ENCODE peak calls at places on chromosomes 3 and 15, in eight cellular contexts. V is body of pancreas; G is GM23248; K is transverse colon; P is neuronal stem cell; I is NT2/D1; D is OCI-LY7; B is effector memory CD4-positive, alpha-beta T cell. T is an unnamed sample. For H3K4me1, the result is how much of the 10 kb centered on the place peaks cover.

GRCh38 chr3:18740631-18741583 is 315.8 kb upstream of the SATB1 start:
- DNase-seq in I (no peak), V (peak), G (no peak), P (no peak), K (peak), B (peak), D (peak), T (no peak)

GRCh38 chr3:126465928-126466564 is 9.6 kb downstream of the ZXDC start:
- DNase-seq in B (no peak), V (peak), P (no peak), I (no peak), D (no peak), G (no peak), K (peak), T (no peak)

GRCh38 chr15:71455107-71455506 is 339.8 kb downstream of the THSD4 start:
- DNase-seq in V (no peak), B (no peak), K (no peak), D (no peak), I (no peak), P (no peak), G (no peak), T (no peak)

GRCh38 chr3:53708001-53708621 is 138.1 kb downstream of the CHDH start:
- DNase-seq in B (no peak), K (no peak), P (no peak), V (no peak), D (no peak), I (no peak), G (no peak), T (no peak)

GRCh38 chr3:171376125-171376947 is 83.9 kb downstream of the TNIK start:
- DNase-seq in K (no peak), G (peak), V (peak), D (no peak), I (no peak), P (no peak), B (no peak), T (no peak)

GRCh38 chr15:71106802-71107500 is 8.3 kb upstream of the THSD4 start:
- DNase-seq in K (no peak), P (no peak), G (no peak), D (peak), V (no peak), I (no peak), B (no peak), T (no peak)

GRCh38 chr3:150168694-150169093 is 198.0 kb upstream of the PFN2 start:
- DNase-seq in P (no peak), B (no peak), G (peak), I (no peak), D (no peak), K (no peak), V (peak), T (peak)

GRCh38 chr3:150783920-150784746 is 21.2 kb upstream of the SIAH2 start:
- DNase-seq in D (no peak), V (no peak), K (no peak), P (no peak), B (no peak), I (no peak), G (no peak), T (no peak)

GRCh38 chr15:98518823-98519561 is 129.3 kb upstream of the IGF1R start:
- DNase-seq in B (no peak), K (peak), G (peak), D (peak), V (peak), P (peak), I (peak), T (peak)

GRCh38 chr3:100813828-100814227 is 104.5 kb downstream of the TFG start:
- DNase-seq in B (no peak), G (peak), P (no peak), D (no peak), K (no peak), I (no peak), V (no peak), T (no peak)

GRCh38 chr3:50205719-50206276 is 727 bp downstream of the SLC38A3 start:
- DNase-seq in G (no peak), K (peak), P (no peak), B (no peak), D (no peak), V (peak), I (no peak), T (peak)

GRCh38 chr15:69156726-69157381 is 3.6 kb upstream of the GLCE start:
- DNase-seq in V (no peak), B (no peak), I (no peak), P (no peak), K (no peak), G (no peak), D (no peak), T (no peak)

GRCh38 chr15:100728371-100729201 is 126.2 kb downstream of the ASB7 start:
- DNase-seq in G (no peak), I (no peak), V (no peak), B (no peak), D (peak), P (no peak), K (no peak), T (no peak)

GRCh38 chr3:39176025-39176714 is 16.2 kb downstream of the XIRP1 start:
- DNase-seq in V (no peak), B (no peak), K (no peak), I (no peak), D (no peak), G (no peak), P (no peak), T (no peak)

GRCh38 chr3:100574536-100574935 is 34.9 kb upstream of the ADGRG7 start:
- DNase-seq in B (no peak), D (no peak), G (no peak), I (no peak), V (no peak), K (no peak), P (no peak), T (no peak)

GRCh38 chr3:58041826-58042324 is 33.7 kb downstream of the FLNB start:
- DNase-seq in P (no peak), G (peak), K (no peak), B (no peak), I (peak), V (no peak), D (no peak), T (no peak)

GRCh38 chr3:58043933-58044332 is 35.7 kb downstream of the FLNB start:
- DNase-seq in D (no peak), P (no peak), I (no peak), G (peak), K (no peak), B (no peak), V (no peak), T (no peak)

GRCh38 chr3:58042947-58043707 is 34.9 kb downstream of the FLNB start:
- DNase-seq in D (no peak), I (no peak), K (no peak), V (no peak), B (no peak), G (no peak), P (no peak), T (no peak)

GRCh38 chr3:58045084-58045483 is 36.9 kb downstream of the FLNB start:
- DNase-seq in G (peak), P (no peak), K (no peak), B (no peak), I (no peak), D (no peak), V (no peak), T (no peak)

GRCh38 chr3:58044656-58045055 is 36.4 kb downstream of the FLNB start:
- DNase-seq in D (no peak), G (peak), I (no peak), K (no peak), V (no peak), P (no peak), B (no peak), T (no peak)
- H3K4me1 ChIP-seq in D (under half), G (half or more), I (under half), K (under half), V (half or more), P (under half), B (under half), T (under half)

GRCh38 chr15:74173545-74174215 is at the start of gene ISLR:
- DNase-seq in I (no peak), G (peak), V (peak), D (no peak), K (peak), B (no peak), P (no peak), T (peak)
- H3K4me3 ChIP-seq in I (no peak), G (peak), V (no peak), D (no peak), K (peak), B (no peak), P (no peak), T (no peak)

DNA sequence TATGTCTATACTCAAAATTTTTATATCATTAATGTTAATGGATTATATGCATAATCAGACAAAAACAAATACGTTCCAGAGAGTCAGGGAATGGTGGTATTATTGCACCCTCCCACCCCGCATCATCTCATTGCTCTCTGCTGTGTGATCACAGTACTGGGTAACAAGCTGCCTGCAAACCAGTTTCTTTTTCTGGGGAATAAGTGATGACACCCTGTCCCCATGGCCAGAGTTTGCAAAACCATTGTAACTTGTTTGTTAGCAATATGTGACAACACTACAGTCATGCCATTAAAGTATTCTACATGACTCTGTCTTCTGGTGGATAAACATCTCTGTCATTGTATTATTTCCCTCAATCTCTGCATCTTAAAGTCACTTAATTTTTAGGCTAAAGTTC is 39.5 kb downstream of the ZBTB38 start:
- DNase-seq in G (no peak), D (no peak), B (no peak), V (no peak), P (no peak), I (no peak), K (no peak), T (no peak)
- H3K4me1 ChIP-seq in G (half or more), D (under half), B (under half), V (half or more), P (under half), I (under half), K (half or more), T (under half)

DNA sequence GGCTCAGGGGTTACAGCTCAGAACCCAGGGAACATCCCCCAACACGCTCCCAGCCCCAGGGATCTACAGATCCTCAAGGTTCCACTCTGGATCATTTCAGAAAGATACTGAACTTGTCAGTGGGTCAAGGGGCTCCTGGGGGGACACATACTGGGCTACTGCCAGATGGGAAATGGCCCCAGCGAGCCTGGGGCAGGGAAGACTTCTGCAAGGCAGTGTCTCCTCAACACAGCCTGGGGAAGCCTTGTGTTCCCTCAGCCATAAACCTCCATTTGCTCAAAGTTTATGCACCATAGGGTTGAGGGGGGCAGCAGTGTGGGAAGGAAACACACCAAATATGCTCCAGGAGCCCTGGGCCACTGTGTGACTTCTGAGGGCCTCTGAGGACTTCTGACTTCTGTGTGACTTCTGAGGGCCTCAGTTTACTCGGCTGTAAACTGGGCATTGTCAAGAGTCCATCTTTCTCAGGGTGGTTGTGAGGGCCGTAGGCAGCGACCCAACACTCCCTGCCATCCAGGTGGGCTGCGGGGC is 58.4 kb downstream of the IQSEC1 start:
- DNase-seq in P (no peak), I (no peak), D (no peak), B (no peak), V (no peak), K (peak), G (no peak), T (no peak)
- H3K4me3 ChIP-seq in P (no peak), I (no peak), D (peak), B (peak), V (no peak), K (no peak), G (no peak), T (no peak)

DNA sequence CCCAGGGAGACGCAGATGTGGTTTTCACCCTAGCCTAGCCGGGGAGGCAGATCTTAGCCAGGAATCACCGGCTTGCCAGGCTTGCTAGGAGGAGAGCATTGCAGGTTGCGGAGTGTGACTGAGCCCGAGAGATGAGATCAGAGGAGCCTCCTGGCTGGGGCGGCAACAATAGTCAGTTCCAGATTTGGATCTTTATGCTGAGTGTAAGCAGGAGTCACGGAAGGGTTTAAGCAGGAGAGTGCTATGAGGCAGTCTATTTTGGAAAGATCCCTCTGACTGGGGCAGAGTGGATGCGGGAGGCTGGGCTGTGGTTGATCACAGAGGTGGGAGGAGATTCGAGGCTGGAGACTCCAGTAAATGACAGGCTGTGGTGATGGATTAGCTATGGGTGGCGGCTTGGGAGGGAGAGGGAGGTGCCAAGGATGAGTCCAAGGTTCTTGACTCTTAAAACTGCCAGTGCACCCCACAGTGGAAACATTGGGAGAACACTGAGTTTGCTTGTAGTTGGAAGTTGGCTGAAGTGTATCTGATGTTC is 10.4 kb upstream of the BAHD1 start:
- DNase-seq in I (no peak), G (peak), K (peak), B (no peak), D (no peak), V (no peak), P (no peak), T (peak)
- H3K4me1 ChIP-seq in I (under half), G (under half), K (under half), B (under half), D (under half), V (under half), P (under half), T (under half)

GRCh38 chr3:31165399-31165860 is 271.0 kb upstream of the GADL1 start:
- DNase-seq in V (no peak), I (no peak), B (no peak), G (peak), K (no peak), D (no peak), P (no peak), T (no peak)

GRCh38 chr3:31167666-31168065 is 273.2 kb upstream of the GADL1 start:
- DNase-seq in I (no peak), B (no peak), G (no peak), D (no peak), V (no peak), P (no peak), K (no peak), T (no peak)

GRCh38 chr3:31164398-31164797 is 269.9 kb upstream of the GADL1 start:
- DNase-seq in P (no peak), B (no peak), K (no peak), I (no peak), V (no peak), D (no peak), G (no peak), T (no peak)

GRCh38 chr3:31161889-31162288 is 267.4 kb upstream of the GADL1 start:
- DNase-seq in P (no peak), B (no peak), G (no peak), D (no peak), V (no peak), K (no peak), I (no peak), T (no peak)

DNA sequence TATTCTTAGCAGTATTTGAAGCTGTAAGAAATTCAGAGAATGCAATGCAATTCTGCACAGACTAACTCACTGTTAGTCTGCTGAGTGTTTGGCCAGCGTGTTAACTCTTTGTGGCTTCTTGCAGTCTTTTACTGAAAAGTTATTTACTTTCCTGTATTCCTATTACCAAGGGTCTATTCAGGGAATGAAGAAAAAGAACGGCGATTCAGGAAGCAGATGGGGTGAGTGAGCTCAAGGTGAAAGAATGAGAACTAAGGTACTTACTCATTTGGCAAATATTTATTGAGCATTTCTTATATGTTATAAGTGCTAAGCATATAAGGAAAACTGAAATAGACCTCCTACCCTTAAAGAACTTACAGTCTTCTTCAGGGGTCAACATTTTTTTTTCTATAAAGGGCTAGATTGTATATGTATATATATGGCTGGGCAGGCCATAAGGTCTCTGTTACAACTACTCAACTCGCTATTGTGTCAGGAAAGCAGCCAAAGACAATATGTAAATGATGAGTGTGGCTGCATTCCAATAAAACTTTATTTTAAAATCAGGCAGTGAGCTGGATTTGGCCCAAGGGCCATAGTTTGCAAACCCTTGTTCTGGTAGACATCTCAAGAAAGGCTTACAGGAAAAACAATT is 271.9 kb upstream of the GADL1 start:
- DNase-seq in K (peak), I (no peak), V (no peak), D (no peak), G (peak), P (no peak), B (no peak), T (peak)
- H3K4me3 ChIP-seq in K (no peak), I (no peak), V (no peak), D (no peak), G (peak), P (no peak), B (no peak), T (no peak)

DNA sequence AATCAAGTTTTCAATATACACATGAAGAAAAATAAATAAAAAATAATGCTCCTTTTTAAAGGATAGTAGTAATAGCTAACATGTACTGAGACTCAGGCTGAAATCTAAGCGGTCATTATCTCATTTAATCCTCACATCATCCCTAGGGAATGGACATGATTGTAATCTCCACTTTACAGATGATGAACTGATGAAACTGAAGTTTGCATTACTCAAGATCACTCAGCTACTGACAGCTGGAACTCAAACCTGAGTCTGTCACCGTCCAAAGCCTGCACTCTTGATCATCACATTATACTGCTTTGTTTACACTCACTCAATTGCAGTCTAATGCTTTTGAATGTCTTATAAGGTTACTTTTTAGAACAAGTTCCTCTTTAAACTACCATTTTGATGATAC is 3.2 kb downstream of the NPTN start:
- DNase-seq in P (no peak), I (no peak), B (no peak), V (no peak), G (peak), K (no peak), D (no peak), T (peak)
- H3K4me1 ChIP-seq in P (under half), I (under half), B (under half), V (half or more), G (half or more), K (half or more), D (under half), T (half or more)

GRCh38 chr3:17110665-17111396 is 226.1 kb downstream of the PLCL2 start:
- DNase-seq in P (no peak), I (no peak), V (no peak), D (no peak), B (no peak), K (no peak), G (no peak), T (no peak)
- H3K4me3 ChIP-seq in P (no peak), I (no peak), V (no peak), D (no peak), B (no peak), K (no peak), G (no peak), T (no peak)

DNA sequence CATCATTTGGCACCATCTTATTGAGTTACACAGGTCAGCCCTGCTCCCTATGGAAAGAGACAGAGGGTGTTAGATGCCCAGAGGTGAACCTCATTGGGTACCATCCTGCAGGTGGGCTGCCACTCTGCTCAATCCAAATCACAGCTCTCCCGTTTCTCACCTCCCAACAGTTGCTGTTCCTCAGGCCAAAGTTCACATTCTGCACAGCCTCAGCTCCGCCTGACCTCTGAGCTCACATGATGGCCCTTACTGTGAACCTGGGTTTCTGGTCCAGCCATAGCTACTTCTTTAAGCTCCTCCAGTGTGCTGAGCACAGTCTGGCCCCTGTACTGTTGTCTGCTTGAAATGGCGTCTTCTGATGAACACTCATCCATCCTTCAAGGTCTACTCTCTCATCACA is 47.8 kb downstream of the BTD start:
- DNase-seq in K (no peak), G (no peak), I (no peak), D (no peak), V (no peak), B (no peak), P (no peak), T (no peak)
- H3K4me1 ChIP-seq in K (under half), G (under half), I (under half), D (under half), V (under half), B (under half), P (under half), T (under half)

DNA sequence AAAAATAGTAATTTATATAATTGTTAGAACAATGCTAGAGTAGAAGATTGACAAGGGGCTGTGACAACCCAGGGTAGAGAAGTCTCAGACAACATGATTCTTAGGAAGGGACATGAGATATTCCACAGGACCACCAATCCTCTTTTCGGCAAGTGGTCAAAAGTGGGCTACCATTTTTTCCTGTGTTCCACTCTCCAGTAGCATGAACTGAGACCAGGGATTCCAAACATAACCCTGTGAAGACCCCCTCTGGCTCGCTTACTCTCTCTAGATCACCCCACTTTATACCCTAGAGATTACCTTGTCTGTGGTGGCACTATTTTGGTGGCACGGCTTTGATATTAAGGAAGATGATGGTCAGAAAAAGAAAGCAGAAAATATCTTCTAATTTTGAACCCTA is 960 bp downstream of the GCSAM start:
- DNase-seq in D (peak), K (no peak), V (no peak), B (no peak), G (no peak), I (no peak), P (no peak), T (no peak)
- H3K4me3 ChIP-seq in D (peak), K (no peak), V (no peak), B (peak), G (no peak), I (no peak), P (no peak), T (no peak)